ENCODE peak calls at places on chromosomes 7 and 10, in four cellular contexts. N is endodermal cell, L is coronary artery, O is astrocyte of the spinal cord. E is an unnamed sample.

GRCh38 chr10:118958984-118959916 is 70.3 kb upstream of the NANOS1 start:
- DNase-seq in O (peak), L (no peak), N (peak), E (peak)

GRCh38 chr10:127556911-127557310 is 7.8 kb downstream of the NPS start:
- DNase-seq in N (peak), L (no peak), O (no peak), E (no peak)

GRCh38 chr7:157597562-157597961 is 260.8 kb downstream of the DNAJB6 start:
- DNase-seq in N (no peak), L (no peak), O (no peak), E (no peak)

GRCh38 chr7:143223784-143224183 is 1.9 kb downstream of the TAS2R40 start:
- DNase-seq in N (no peak), O (no peak), L (no peak), E (no peak)

GRCh38 chr7:48426966-48427555 is 255.8 kb downstream of the ABCA13 start:
- DNase-seq in L (no peak), O (peak), N (no peak), E (no peak)

GRCh38 chr7:125147047-125147446 is 217.4 kb upstream of the POT1 start:
- DNase-seq in O (no peak), N (no peak), L (no peak), E (no peak)

GRCh38 chr10:73998623-73999622 is 1.0 kb downstream of the VCL start:
- DNase-seq in L (peak), O (peak), N (peak), E (peak)

GRCh38 chr10:89792187-89792586 is 90.8 kb downstream of the KIF20B start:
- DNase-seq in O (no peak), L (no peak), N (no peak), E (no peak)

GRCh38 chr10:103153302-103153759 is 39.7 kb downstream of the NT5C2 start:
- DNase-seq in N (no peak), O (peak), L (no peak), E (no peak)

GRCh38 chr7:136869006-136869961 is 832 bp downstream of the CHRM2 start:
- DNase-seq in N (peak), O (peak), L (no peak), E (no peak)

GRCh38 chr10:70781461-70782051 is 3.6 kb downstream of the TBATA start:
- DNase-seq in O (no peak), L (no peak), N (no peak), E (no peak)

GRCh38 chr10:10222288-10222945 is 795.3 kb upstream of the CELF2 start:
- DNase-seq in N (no peak), O (no peak), L (no peak), E (peak)

GRCh38 chr7:33392143-33392542 is 262.8 kb downstream of the BBS9 start:
- DNase-seq in N (no peak), L (no peak), O (no peak), E (no peak)

GRCh38 chr10:35896011-35896410 is 253.9 kb upstream of the FZD8 start:
- DNase-seq in O (peak), N (no peak), L (no peak), E (peak)

GRCh38 chr7:107180378-107180777 is 11.6 kb downstream of the HBP1 start:
- DNase-seq in L (no peak), N (no peak), O (peak), E (peak)

GRCh38 chr10:113788604-113789083 is 37.2 kb downstream of the PLEKHS1 start:
- DNase-seq in O (peak), L (no peak), N (no peak), E (peak)

GRCh38 chr7:151282111-151282510 is 33.6 kb upstream of the SMARCD3 start:
- DNase-seq in N (no peak), L (no peak), O (no peak), E (no peak)
- H3K4me3 ChIP-seq in N (no peak), L (no peak), O (no peak), E (no peak)

GRCh38 chr7:1810961-1811849 is 141.1 kb downstream of the ELFN1 start:
- DNase-seq in N (no peak), L (no peak), O (no peak), E (peak)

GRCh38 chr7:1811850-1812692 is 142.0 kb downstream of the ELFN1 start:
- DNase-seq in L (no peak), O (no peak), N (peak), E (no peak)

GRCh38 chr7:1809070-1809469 is 139.0 kb downstream of the ELFN1 start:
- DNase-seq in L (no peak), N (no peak), O (no peak), E (no peak)

GRCh38 chr7:1809601-1810258 is 139.7 kb downstream of the ELFN1 start:
- DNase-seq in N (no peak), L (no peak), O (no peak), E (no peak)

GRCh38 chr7:1810521-1810920 is 140.4 kb downstream of the ELFN1 start:
- DNase-seq in L (no peak), N (no peak), O (no peak), E (no peak)
- H3K4me3 ChIP-seq in L (peak), N (no peak), O (no peak), E (no peak)

GRCh38 chr7:101166909-101167644 is 1.7 kb upstream of the VGF start:
- DNase-seq in O (no peak), L (no peak), N (peak), E (no peak)
- H3K4me3 ChIP-seq in O (no peak), L (no peak), N (no peak), E (peak)

GRCh38 chr7:116231543-116232401 is 21.4 kb downstream of the TES start:
- DNase-seq in N (no peak), O (peak), L (no peak), E (peak)

GRCh38 chr7:116227678-116228239 is 17.4 kb downstream of the TES start:
- DNase-seq in N (no peak), O (peak), L (no peak), E (peak)

GRCh38 chr7:116228241-116228640 is 17.9 kb downstream of the TES start:
- DNase-seq in L (no peak), N (no peak), O (no peak), E (no peak)

GRCh38 chr7:116230191-116231005 is 20.1 kb downstream of the TES start:
- DNase-seq in O (peak), N (peak), L (no peak), E (no peak)

GRCh38 chr7:116229359-116229758 is 19.0 kb downstream of the TES start:
- DNase-seq in O (no peak), N (no peak), L (no peak), E (no peak)
- H3K4me3 ChIP-seq in O (no peak), N (no peak), L (no peak), E (no peak)

GRCh38 chr10:65805993-65806392 is 1119.8 kb upstream of the LRRTM3 start:
- DNase-seq in O (peak), N (no peak), L (no peak), E (no peak)
- H3K4me3 ChIP-seq in O (no peak), N (no peak), L (no peak), E (no peak)

DNA sequence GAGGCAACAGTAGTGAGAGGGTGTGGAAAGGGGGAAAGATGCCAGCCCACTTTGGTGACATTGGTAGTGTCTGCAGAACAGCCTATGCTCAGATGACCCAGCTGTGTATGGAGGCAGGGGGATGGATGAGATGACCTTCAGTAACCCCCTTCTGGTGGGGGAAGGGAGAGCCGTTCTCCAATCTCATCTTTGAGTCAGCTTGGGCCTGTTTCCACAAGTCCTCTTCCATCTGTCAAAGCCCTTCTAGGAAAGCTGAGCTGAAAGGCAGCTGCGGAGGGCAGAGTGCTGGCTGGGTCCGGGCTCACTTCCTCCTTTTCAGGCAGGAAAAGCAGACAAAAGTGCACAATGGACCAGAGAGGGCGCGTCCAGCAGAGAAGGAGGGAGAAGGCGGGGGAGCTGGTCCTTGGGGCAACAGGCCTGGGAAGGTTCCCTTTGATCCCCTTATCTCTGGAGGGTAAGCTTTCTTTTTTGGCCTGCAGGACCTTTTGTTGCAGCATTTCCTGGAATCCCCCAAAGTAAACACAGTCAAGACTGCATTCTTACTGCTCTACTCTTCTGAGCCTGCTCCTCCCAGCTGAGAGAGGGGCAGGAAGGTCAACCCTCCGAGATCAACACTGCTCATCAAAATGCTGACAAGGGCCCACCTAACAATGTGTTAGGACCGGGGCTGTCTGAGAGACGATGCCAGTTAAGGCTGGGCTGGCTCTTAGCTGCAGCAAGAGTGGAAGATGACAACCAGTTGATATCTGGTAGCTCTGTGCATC is 1.2 kb upstream of the LRMDA start:
- DNase-seq in N (peak), L (no peak), O (no peak), E (no peak)
- H3K4me3 ChIP-seq in N (no peak), L (peak), O (no peak), E (no peak)

DNA sequence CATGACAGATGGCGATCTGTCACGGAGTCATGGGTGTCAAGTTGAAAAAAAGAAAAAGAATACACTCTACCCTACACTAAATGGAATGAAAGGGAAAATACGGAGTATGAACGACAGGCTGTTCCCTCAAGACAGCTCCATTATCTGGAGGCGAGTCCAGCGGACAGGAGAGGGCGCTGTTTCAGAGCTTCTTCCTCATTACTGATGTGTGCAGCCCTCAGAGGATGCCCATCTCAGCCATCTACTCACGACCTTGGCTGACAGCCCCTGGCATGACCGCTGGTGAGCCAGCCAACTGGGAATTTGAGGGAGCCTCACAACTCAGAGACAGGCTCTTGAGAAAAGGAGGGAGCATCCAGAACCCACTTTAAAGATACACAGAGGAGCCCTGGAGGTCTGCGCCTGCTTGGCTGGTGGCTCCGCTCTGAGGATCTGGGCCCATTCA is 49.6 kb upstream of the SMNDC1 start:
- DNase-seq in L (no peak), O (peak), N (peak), E (peak)
- H3K4me3 ChIP-seq in L (no peak), O (no peak), N (no peak), E (no peak)

GRCh38 chr7:4693749-4694148 is 11.7 kb downstream of the FOXK1 start:
- DNase-seq in N (no peak), O (no peak), L (no peak), E (no peak)
- H3K4me3 ChIP-seq in N (no peak), O (no peak), L (no peak), E (no peak)

GRCh38 chr10:46106410-46107255 is 60.6 kb upstream of the MSMB start:
- DNase-seq in L (no peak), O (peak), N (peak), E (no peak)
- H3K4me3 ChIP-seq in L (peak), O (peak), N (peak), E (peak)

GRCh38 chr10:21514808-21515580 is 10.5 kb downstream of the SKIDA1 start:
- DNase-seq in L (no peak), N (peak), O (peak), E (no peak)

GRCh38 chr10:21514101-21514807 is 11.2 kb downstream of the SKIDA1 start:
- DNase-seq in O (peak), N (no peak), L (no peak), E (no peak)

GRCh38 chr10:21516270-21517131 is 9.0 kb downstream of the SKIDA1 start:
- DNase-seq in O (peak), L (peak), N (peak), E (no peak)

GRCh38 chr10:21517134-21517982 is 8.1 kb downstream of the SKIDA1 start:
- DNase-seq in L (no peak), O (peak), N (peak), E (no peak)

DNA sequence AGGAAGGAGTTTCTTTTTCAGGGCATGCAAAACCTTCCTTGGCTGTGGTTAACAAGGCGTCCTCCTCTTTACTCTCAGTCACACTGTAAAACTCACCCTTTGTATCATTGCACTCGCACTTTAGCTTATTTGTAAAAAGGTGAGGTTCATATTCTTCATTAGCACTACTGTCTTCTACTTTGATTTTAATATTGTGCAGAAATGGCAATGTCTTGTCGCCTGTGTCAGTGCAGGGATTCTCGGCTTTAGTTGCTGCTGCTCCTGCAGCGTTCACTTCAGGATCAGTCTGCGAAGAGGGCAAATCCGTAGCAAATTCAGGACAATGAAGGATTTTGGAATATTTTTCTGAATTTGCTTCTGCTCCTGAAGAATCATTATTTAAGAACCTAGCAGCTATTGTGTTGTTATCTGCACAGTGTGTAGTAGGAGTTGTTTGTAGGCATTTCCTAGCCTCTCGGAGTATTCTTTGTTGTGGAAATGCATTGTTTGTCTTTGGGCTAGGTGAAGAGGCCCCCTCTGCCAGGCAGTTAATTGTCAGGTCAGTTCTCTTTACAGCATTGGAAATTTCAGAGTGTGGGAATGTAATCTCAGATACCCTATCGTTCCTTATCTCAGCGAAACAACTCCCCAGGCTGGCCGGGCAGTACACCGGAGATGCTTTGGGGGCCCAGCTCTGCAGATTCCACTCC is 9.8 kb downstream of the SKIDA1 start:
- DNase-seq in L (no peak), N (no peak), O (peak), E (no peak)
- H3K4me3 ChIP-seq in L (peak), N (peak), O (peak), E (peak)

E was measured in skeletal muscle cell.